ENCODE peak calls at places on chromosomes 3 and 15, in nine cellular contexts. One of them, this sample, is unnamed.

GRCh38 chr3:171831936-171832335 is 11.2 kb upstream of the TMEM212 start:
- DNase-seq in ACHN: no peak
- DNase-seq in activated CD8-positive, alpha-beta memory T cell treated with anti-CD3 and anti-CD28 coated beads for 1 hour: no peak
- DNase-seq in NB4: no peak
- DNase-seq in dorsolateral prefrontal cortex: no peak
- DNase-seq in AG20443: peak
- DNase-seq in activated CD4-positive, alpha-beta T cell treated with anti-CD3 and anti-CD28 coated beads for 4 hours: no peak
- DNase-seq in NCI-H524: no peak
- DNase-seq in stromal cell of bone marrow: no peak
- DNase-seq in this sample: no peak

GRCh38 chr15:70266412-70267089 is 168.8 kb upstream of the TLE3 start:
- DNase-seq in ACHN: no peak
- DNase-seq in activated CD8-positive, alpha-beta memory T cell treated with anti-CD3 and anti-CD28 coated beads for 1 hour: no peak
- DNase-seq in NB4: peak
- DNase-seq in dorsolateral prefrontal cortex: peak
- DNase-seq in AG20443: no peak
- DNase-seq in activated CD4-positive, alpha-beta T cell treated with anti-CD3 and anti-CD28 coated beads for 4 hours: no peak
- DNase-seq in NCI-H524: no peak
- DNase-seq in stromal cell of bone marrow: peak
- DNase-seq in this sample: no peak

GRCh38 chr15:29936353-29937049 is 114.2 kb upstream of the TJP1 start:
- DNase-seq in ACHN: no peak
- DNase-seq in activated CD8-positive, alpha-beta memory T cell treated with anti-CD3 and anti-CD28 coated beads for 1 hour: no peak
- DNase-seq in NB4: no peak
- DNase-seq in dorsolateral prefrontal cortex: no peak
- DNase-seq in AG20443: no peak
- DNase-seq in activated CD4-positive, alpha-beta T cell treated with anti-CD3 and anti-CD28 coated beads for 4 hours: no peak
- DNase-seq in NCI-H524: no peak
- DNase-seq in stromal cell of bone marrow: no peak
- DNase-seq in this sample: no peak

GRCh38 chr3:26091096-26091495 is 301.2 kb downstream of the OXSM start:
- DNase-seq in ACHN: no peak
- DNase-seq in activated CD8-positive, alpha-beta memory T cell treated with anti-CD3 and anti-CD28 coated beads for 1 hour: no peak
- DNase-seq in NB4: no peak
- DNase-seq in dorsolateral prefrontal cortex: no peak
- DNase-seq in AG20443: no peak
- DNase-seq in activated CD4-positive, alpha-beta T cell treated with anti-CD3 and anti-CD28 coated beads for 4 hours: no peak
- DNase-seq in NCI-H524: no peak
- DNase-seq in stromal cell of bone marrow: no peak
- DNase-seq in this sample: no peak

GRCh38 chr3:52227117-52227516 is 1.7 kb upstream of the TLR9 start:
- DNase-seq in ACHN: no peak
- DNase-seq in activated CD8-positive, alpha-beta memory T cell treated with anti-CD3 and anti-CD28 coated beads for 1 hour: no peak
- DNase-seq in NB4: no peak
- DNase-seq in dorsolateral prefrontal cortex: no peak
- DNase-seq in AG20443: no peak
- DNase-seq in activated CD4-positive, alpha-beta T cell treated with anti-CD3 and anti-CD28 coated beads for 4 hours: no peak
- DNase-seq in NCI-H524: no peak
- DNase-seq in stromal cell of bone marrow: no peak
- DNase-seq in this sample: no peak

GRCh38 chr3:14121859-14122258 is 2.8 kb downstream of the CHCHD4 start:
- DNase-seq in ACHN: no peak
- DNase-seq in activated CD8-positive, alpha-beta memory T cell treated with anti-CD3 and anti-CD28 coated beads for 1 hour: no peak
- DNase-seq in NB4: no peak
- DNase-seq in dorsolateral prefrontal cortex: no peak
- DNase-seq in AG20443: no peak
- DNase-seq in activated CD4-positive, alpha-beta T cell treated with anti-CD3 and anti-CD28 coated beads for 4 hours: no peak
- DNase-seq in NCI-H524: no peak
- DNase-seq in stromal cell of bone marrow: no peak
- DNase-seq in this sample: no peak

GRCh38 chr15:78222745-78223395 is 11.5 kb downstream of the ACSBG1 start:
- DNase-seq in ACHN: no peak
- DNase-seq in activated CD8-positive, alpha-beta memory T cell treated with anti-CD3 and anti-CD28 coated beads for 1 hour: no peak
- DNase-seq in NB4: no peak
- DNase-seq in dorsolateral prefrontal cortex: no peak
- DNase-seq in AG20443: no peak
- DNase-seq in activated CD4-positive, alpha-beta T cell treated with anti-CD3 and anti-CD28 coated beads for 4 hours: no peak
- DNase-seq in NCI-H524: no peak
- DNase-seq in stromal cell of bone marrow: no peak
- DNase-seq in this sample: no peak

GRCh38 chr3:54863366-54863765 is 64.5 kb downstream of the LRTM1 start:
- DNase-seq in ACHN: no peak
- DNase-seq in activated CD8-positive, alpha-beta memory T cell treated with anti-CD3 and anti-CD28 coated beads for 1 hour: no peak
- DNase-seq in NB4: peak
- DNase-seq in dorsolateral prefrontal cortex: peak
- DNase-seq in AG20443: peak
- DNase-seq in activated CD4-positive, alpha-beta T cell treated with anti-CD3 and anti-CD28 coated beads for 4 hours: no peak
- DNase-seq in NCI-H524: no peak
- DNase-seq in stromal cell of bone marrow: no peak
- DNase-seq in this sample: no peak

GRCh38 chr15:67127925-67128324 is 62.5 kb downstream of the SMAD3 start:
- DNase-seq in ACHN: peak
- DNase-seq in activated CD8-positive, alpha-beta memory T cell treated with anti-CD3 and anti-CD28 coated beads for 1 hour: no peak
- DNase-seq in NB4: peak
- DNase-seq in dorsolateral prefrontal cortex: no peak
- DNase-seq in AG20443: peak
- DNase-seq in activated CD4-positive, alpha-beta T cell treated with anti-CD3 and anti-CD28 coated beads for 4 hours: no peak
- DNase-seq in NCI-H524: no peak
- DNase-seq in stromal cell of bone marrow: peak
- DNase-seq in this sample: no peak

GRCh38 chr15:65384505-65384894 is 6.7 kb upstream of the IGDCC3 start:
- DNase-seq in ACHN: no peak
- DNase-seq in activated CD8-positive, alpha-beta memory T cell treated with anti-CD3 and anti-CD28 coated beads for 1 hour: no peak
- DNase-seq in NB4: no peak
- DNase-seq in dorsolateral prefrontal cortex: no peak
- DNase-seq in AG20443: no peak
- DNase-seq in activated CD4-positive, alpha-beta T cell treated with anti-CD3 and anti-CD28 coated beads for 4 hours: no peak
- DNase-seq in NCI-H524: no peak
- DNase-seq in stromal cell of bone marrow: no peak
- DNase-seq in this sample: no peak

GRCh38 chr15:58513681-58514336 is 82.0 kb downstream of the LIPC start:
- DNase-seq in ACHN: no peak
- DNase-seq in activated CD8-positive, alpha-beta memory T cell treated with anti-CD3 and anti-CD28 coated beads for 1 hour: no peak
- DNase-seq in NB4: no peak
- DNase-seq in dorsolateral prefrontal cortex: no peak
- DNase-seq in AG20443: no peak
- DNase-seq in activated CD4-positive, alpha-beta T cell treated with anti-CD3 and anti-CD28 coated beads for 4 hours: no peak
- DNase-seq in NCI-H524: peak
- DNase-seq in stromal cell of bone marrow: no peak
- DNase-seq in this sample: no peak

GRCh38 chr15:84586641-84587160 is 14.1 kb upstream of the ZSCAN2 start:
- DNase-seq in ACHN: no peak
- DNase-seq in activated CD8-positive, alpha-beta memory T cell treated with anti-CD3 and anti-CD28 coated beads for 1 hour: no peak
- DNase-seq in NB4: no peak
- DNase-seq in dorsolateral prefrontal cortex: no peak
- DNase-seq in AG20443: no peak
- DNase-seq in activated CD4-positive, alpha-beta T cell treated with anti-CD3 and anti-CD28 coated beads for 4 hours: no peak
- DNase-seq in NCI-H524: no peak
- DNase-seq in stromal cell of bone marrow: no peak
- DNase-seq in this sample: no peak

GRCh38 chr3:141735789-141736465 is 2.2 kb upstream of the RNF7 start:
- DNase-seq in ACHN: no peak
- DNase-seq in activated CD8-positive, alpha-beta memory T cell treated with anti-CD3 and anti-CD28 coated beads for 1 hour: no peak
- DNase-seq in NB4: no peak
- DNase-seq in dorsolateral prefrontal cortex: no peak
- DNase-seq in AG20443: no peak
- DNase-seq in activated CD4-positive, alpha-beta T cell treated with anti-CD3 and anti-CD28 coated beads for 4 hours: no peak
- DNase-seq in NCI-H524: no peak
- DNase-seq in stromal cell of bone marrow: no peak
- DNase-seq in this sample: no peak

GRCh38 chr15:92667291-92667904 is 11.8 kb upstream of the FAM174B start:
- DNase-seq in ACHN: no peak
- DNase-seq in activated CD8-positive, alpha-beta memory T cell treated with anti-CD3 and anti-CD28 coated beads for 1 hour: no peak
- DNase-seq in NB4: no peak
- DNase-seq in dorsolateral prefrontal cortex: no peak
- DNase-seq in AG20443: no peak
- DNase-seq in activated CD4-positive, alpha-beta T cell treated with anti-CD3 and anti-CD28 coated beads for 4 hours: no peak
- DNase-seq in NCI-H524: peak
- DNase-seq in stromal cell of bone marrow: no peak
- DNase-seq in this sample: no peak

GRCh38 chr15:38876621-38877020 is 312.0 kb upstream of the RASGRP1 start:
- DNase-seq in ACHN: no peak
- DNase-seq in activated CD8-positive, alpha-beta memory T cell treated with anti-CD3 and anti-CD28 coated beads for 1 hour: no peak
- DNase-seq in NB4: no peak
- DNase-seq in dorsolateral prefrontal cortex: no peak
- DNase-seq in AG20443: no peak
- DNase-seq in activated CD4-positive, alpha-beta T cell treated with anti-CD3 and anti-CD28 coated beads for 4 hours: no peak
- DNase-seq in NCI-H524: no peak
- DNase-seq in stromal cell of bone marrow: no peak
- DNase-seq in this sample: no peak

GRCh38 chr3:44870375-44871061 is 3.9 kb upstream of the TGM4 start:
- DNase-seq in ACHN: no peak
- DNase-seq in activated CD8-positive, alpha-beta memory T cell treated with anti-CD3 and anti-CD28 coated beads for 1 hour: no peak
- DNase-seq in NB4: no peak
- DNase-seq in dorsolateral prefrontal cortex: no peak
- DNase-seq in AG20443: no peak
- DNase-seq in activated CD4-positive, alpha-beta T cell treated with anti-CD3 and anti-CD28 coated beads for 4 hours: no peak
- DNase-seq in NCI-H524: no peak
- DNase-seq in stromal cell of bone marrow: no peak
- DNase-seq in this sample: no peak

GRCh38 chr3:194031867-194032635 is 103.9 kb upstream of the HES1 start:
- DNase-seq in ACHN: no peak
- DNase-seq in activated CD8-positive, alpha-beta memory T cell treated with anti-CD3 and anti-CD28 coated beads for 1 hour: no peak
- DNase-seq in NB4: no peak
- DNase-seq in dorsolateral prefrontal cortex: no peak
- DNase-seq in AG20443: no peak
- DNase-seq in activated CD4-positive, alpha-beta T cell treated with anti-CD3 and anti-CD28 coated beads for 4 hours: no peak
- DNase-seq in NCI-H524: no peak
- DNase-seq in stromal cell of bone marrow: no peak
- DNase-seq in this sample: no peak

GRCh38 chr3:54954019-54954418 is 26.2 kb upstream of the LRTM1 start:
- DNase-seq in ACHN: peak
- DNase-seq in activated CD8-positive, alpha-beta memory T cell treated with anti-CD3 and anti-CD28 coated beads for 1 hour: no peak
- DNase-seq in NB4: no peak
- DNase-seq in dorsolateral prefrontal cortex: no peak
- DNase-seq in AG20443: peak
- DNase-seq in activated CD4-positive, alpha-beta T cell treated with anti-CD3 and anti-CD28 coated beads for 4 hours: no peak
- DNase-seq in NCI-H524: no peak
- DNase-seq in stromal cell of bone marrow: no peak
- DNase-seq in this sample: no peak

GRCh38 chr15:45802140-45802539 is 167.3 kb downstream of the SQOR start:
- DNase-seq in ACHN: no peak
- DNase-seq in activated CD8-positive, alpha-beta memory T cell treated with anti-CD3 and anti-CD28 coated beads for 1 hour: no peak
- DNase-seq in NB4: peak
- DNase-seq in dorsolateral prefrontal cortex: no peak
- DNase-seq in AG20443: no peak
- DNase-seq in activated CD4-positive, alpha-beta T cell treated with anti-CD3 and anti-CD28 coated beads for 4 hours: no peak
- DNase-seq in NCI-H524: no peak
- DNase-seq in stromal cell of bone marrow: no peak
- DNase-seq in this sample: no peak

GRCh38 chr3:197181751-197182150 is 116.7 kb downstream of the DLG1 start:
- DNase-seq in ACHN: no peak
- DNase-seq in activated CD8-positive, alpha-beta memory T cell treated with anti-CD3 and anti-CD28 coated beads for 1 hour: no peak
- DNase-seq in NB4: peak
- DNase-seq in dorsolateral prefrontal cortex: no peak
- DNase-seq in AG20443: no peak
- DNase-seq in activated CD4-positive, alpha-beta T cell treated with anti-CD3 and anti-CD28 coated beads for 4 hours: no peak
- DNase-seq in NCI-H524: no peak
- DNase-seq in stromal cell of bone marrow: peak
- DNase-seq in this sample: no peak

GRCh38 chr3:172836390-172836997 is 86.0 kb downstream of the ECT2 start:
- DNase-seq in ACHN: peak
- DNase-seq in activated CD8-positive, alpha-beta memory T cell treated with anti-CD3 and anti-CD28 coated beads for 1 hour: no peak
- DNase-seq in NB4: peak
- DNase-seq in dorsolateral prefrontal cortex: peak
- DNase-seq in AG20443: peak
- DNase-seq in activated CD4-positive, alpha-beta T cell treated with anti-CD3 and anti-CD28 coated beads for 4 hours: peak
- DNase-seq in NCI-H524: peak
- DNase-seq in stromal cell of bone marrow: peak
- DNase-seq in this sample: no peak

GRCh38 chr3:66365023-66365581 is 135.7 kb downstream of the LRIG1 start:
- DNase-seq in ACHN: no peak
- DNase-seq in activated CD8-positive, alpha-beta memory T cell treated with anti-CD3 and anti-CD28 coated beads for 1 hour: no peak
- DNase-seq in NB4: no peak
- DNase-seq in dorsolateral prefrontal cortex: no peak
- DNase-seq in AG20443: no peak
- DNase-seq in activated CD4-positive, alpha-beta T cell treated with anti-CD3 and anti-CD28 coated beads for 4 hours: no peak
- DNase-seq in NCI-H524: no peak
- DNase-seq in stromal cell of bone marrow: no peak
- DNase-seq in this sample: no peak

This sample was measured in occipital lobe.